ENCODE peak calls at places on chromosome X, in five cellular contexts. T is psoas muscle, N is right lobe of liver, F is bronchial epithelial cell, C is fibroblast of lung. Q is an unnamed sample.

GRCh38 chrX:132622130-132622529 is 133.3 kb upstream of the MBNL3 start:
- DNase-seq in N (no peak), T (no peak), C (peak), F (peak), Q (peak)

GRCh38 chrX:71543316-71543715 is 10.4 kb downstream of the OGT start:
- DNase-seq in T (no peak), N (no peak), F (peak), C (peak), Q (peak)

GRCh38 chrX:19548934-19549333 is 33.6 kb upstream of the MAP3K15 start:
- DNase-seq in C (no peak), N (no peak), T (no peak), F (no peak), Q (no peak)

GRCh38 chrX:24147165-24147564 is 2.4 kb upstream of the ZFX start:
- DNase-seq in N (no peak), T (no peak), C (no peak), F (no peak), Q (no peak)

GRCh38 chrX:131812847-131813825 is 210.0 kb upstream of the STK26 start:
- DNase-seq in N (no peak), T (peak), F (no peak), C (peak), Q (peak)

GRCh38 chrX:7314425-7314824 is 166.5 kb upstream of the PUDP start:
- DNase-seq in N (no peak), T (no peak), C (no peak), F (no peak), Q (no peak)

GRCh38 chrX:9538544-9539045 is 73.7 kb downstream of the TBL1X start:
- DNase-seq in N (peak), C (no peak), F (no peak), T (no peak), Q (no peak)

GRCh38 chrX:128928636-128929035 is 594.7 kb downstream of the SMARCA1 start:
- DNase-seq in T (no peak), C (peak), F (no peak), N (no peak), Q (no peak)

GRCh38 chrX:24189490-24189889 is 40.0 kb downstream of the ZFX start:
- DNase-seq in N (no peak), C (no peak), T (no peak), F (no peak), Q (no peak)

GRCh38 chrX:107541244-107541643 is 87.1 kb upstream of the PRPS1 start:
- DNase-seq in C (peak), T (no peak), F (no peak), N (no peak), Q (peak)

GRCh38 chrX:14673236-14673635 is 143.9 kb downstream of the GLRA2 start:
- DNase-seq in C (peak), T (no peak), N (no peak), F (peak), Q (no peak)

GRCh38 chrX:85243761-85244410 is at the start of the genes SATL1 and ZNF711:
- DNase-seq in T (peak), C (peak), N (peak), F (no peak), Q (no peak)

GRCh38 chrX:67523002-67523711 is 20.7 kb upstream of the AR start:
- DNase-seq in F (no peak), C (no peak), T (no peak), N (peak), Q (no peak)

GRCh38 chrX:119067023-119067739 is 5.6 kb upstream of the CT47C1 start:
- DNase-seq in N (peak), F (peak), C (peak), T (peak), Q (peak)
- TF ChIP-seq CTCF in N (peak), F (peak), C (peak), T (peak), Q (peak)

DNA sequence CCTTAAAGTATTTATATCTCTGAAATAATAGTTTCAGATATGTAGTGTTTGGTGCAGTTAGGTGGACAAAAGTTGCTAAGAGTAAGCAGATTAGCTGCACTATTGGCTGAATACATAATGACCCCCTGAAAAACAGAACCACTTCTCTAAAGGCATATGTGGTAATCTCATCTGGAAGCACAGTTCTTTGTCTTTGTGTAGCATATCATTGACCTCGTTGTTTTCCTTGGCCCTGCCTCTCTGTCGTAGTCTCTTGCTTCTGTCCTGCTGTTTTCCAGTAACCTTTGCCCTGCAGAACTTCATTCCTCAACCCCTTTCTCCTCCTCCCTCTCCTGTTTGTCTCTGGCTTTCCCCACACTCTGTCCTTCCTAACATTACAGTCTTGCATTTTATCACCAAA is 41.4 kb downstream of the JADE3 start:
- DNase-seq in N (peak), C (no peak), F (no peak), T (no peak), Q (no peak)
- H3K4me3 ChIP-seq in N (no peak), C (no peak), F (no peak), T (no peak), Q (no peak)

GRCh38 chrX:88937616-88938015 is 190.6 kb downstream of the CPXCR1 start:
- DNase-seq in T (no peak), N (no peak), F (no peak), C (no peak), Q (no peak)
- TF ChIP-seq CTCF in T (no peak), N (no peak), F (no peak), C (no peak), Q (no peak)

DNA sequence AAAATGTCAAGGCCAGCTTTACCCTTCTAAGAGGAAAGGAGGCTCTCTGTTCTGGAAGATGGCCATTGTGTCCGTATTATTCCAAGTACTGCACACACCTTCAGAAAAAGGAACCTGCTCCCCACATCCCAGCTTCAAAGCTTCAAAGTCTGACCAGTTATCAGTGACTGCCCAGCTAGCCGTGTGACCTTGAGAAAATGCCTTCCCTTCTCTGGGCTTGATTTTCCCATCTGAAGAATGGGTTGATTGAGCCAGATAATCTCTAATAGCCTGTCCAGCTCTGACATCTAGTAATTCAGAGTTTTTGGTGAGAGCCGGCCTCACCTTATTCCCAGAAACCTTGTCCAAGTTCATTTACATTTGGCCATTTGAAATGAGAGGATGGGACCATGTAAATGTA is 3.0 kb downstream of the LONRF3 start:
- DNase-seq in T (no peak), F (no peak), N (no peak), C (no peak), Q (no peak)
- H3K4me3 ChIP-seq in T (peak), F (no peak), N (no peak), C (no peak), Q (no peak)

DNA sequence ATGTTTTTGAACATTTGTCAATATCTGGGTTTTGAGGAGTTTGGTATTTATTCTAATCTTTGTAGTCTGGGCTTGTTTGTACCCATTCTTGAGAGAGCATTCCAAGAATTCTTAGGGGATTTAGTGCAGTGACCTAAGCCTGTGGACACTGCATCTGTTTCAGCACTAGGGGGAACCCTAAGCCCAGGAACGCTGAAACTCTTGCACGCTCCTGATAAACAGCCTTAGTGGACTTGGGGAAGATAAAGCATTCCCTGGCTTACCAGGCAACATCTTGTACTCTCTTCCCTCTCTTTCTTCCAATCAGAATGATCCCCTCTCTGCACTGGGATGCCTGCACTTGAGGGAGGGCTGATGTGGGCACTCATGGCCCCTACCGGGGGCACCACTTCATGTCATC is 654.9 kb upstream of the HTR2C start:
- DNase-seq in C (peak), N (no peak), T (no peak), F (peak), Q (no peak)
- TF ChIP-seq CTCF in C (no peak), N (peak), T (no peak), F (peak), Q (no peak)

GRCh38 chrX:150150081-150150779 is 211.9 kb upstream of the EOLA2 start:
- DNase-seq in F (no peak), T (no peak), N (no peak), C (no peak), Q (no peak)
- H3K4me3 ChIP-seq in F (no peak), T (no peak), N (no peak), C (no peak), Q (no peak)

DNA sequence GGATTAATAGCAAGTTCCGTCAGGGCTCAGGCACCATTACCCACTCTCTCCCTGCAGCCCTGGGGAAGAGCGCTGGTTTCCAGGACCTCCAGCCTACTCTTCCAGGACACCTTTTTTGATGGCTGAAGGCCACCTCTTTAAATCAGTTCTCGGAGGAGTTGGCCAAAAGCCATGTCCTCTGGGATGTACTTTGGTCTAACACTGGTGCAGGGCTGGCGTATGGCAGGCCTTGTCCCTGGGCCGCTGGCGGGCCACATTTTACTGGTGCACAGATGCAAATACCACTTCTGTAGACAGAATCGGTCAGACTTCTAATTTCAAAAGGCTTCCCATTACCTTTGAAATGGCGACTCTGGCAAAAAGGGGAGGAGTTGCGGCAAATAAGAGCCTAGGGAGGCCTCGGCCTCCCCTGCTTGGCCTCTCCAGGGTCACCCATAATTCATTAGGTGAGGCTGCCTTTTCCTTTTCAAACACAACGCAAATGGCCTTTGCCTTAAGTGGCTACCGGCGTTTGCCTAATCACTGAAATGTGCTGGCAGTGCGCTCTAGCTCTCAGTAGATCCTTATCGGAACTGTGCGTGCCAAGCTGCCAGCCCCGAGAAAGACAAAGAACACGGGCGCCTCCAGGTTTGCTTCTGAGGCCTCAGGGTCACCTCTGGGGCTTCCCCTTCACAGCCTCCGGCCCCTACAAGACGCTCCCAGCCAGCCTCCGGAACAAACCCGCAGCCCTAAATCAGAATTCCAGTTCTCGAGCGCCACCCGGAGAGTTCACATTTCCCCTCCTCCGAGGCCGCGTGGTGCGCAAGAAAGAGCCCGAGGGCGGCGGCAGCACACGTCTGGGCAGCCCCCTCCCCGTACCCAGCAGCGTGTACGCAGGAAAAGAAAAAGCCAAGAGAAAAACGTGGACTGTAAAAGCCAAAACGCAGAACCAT is 76.2 kb upstream of the BCOR start:
- DNase-seq in N (peak), T (peak), C (peak), F (no peak), Q (no peak)
- TF ChIP-seq CTCF in N (no peak), T (no peak), C (no peak), F (no peak), Q (no peak)

DNA sequence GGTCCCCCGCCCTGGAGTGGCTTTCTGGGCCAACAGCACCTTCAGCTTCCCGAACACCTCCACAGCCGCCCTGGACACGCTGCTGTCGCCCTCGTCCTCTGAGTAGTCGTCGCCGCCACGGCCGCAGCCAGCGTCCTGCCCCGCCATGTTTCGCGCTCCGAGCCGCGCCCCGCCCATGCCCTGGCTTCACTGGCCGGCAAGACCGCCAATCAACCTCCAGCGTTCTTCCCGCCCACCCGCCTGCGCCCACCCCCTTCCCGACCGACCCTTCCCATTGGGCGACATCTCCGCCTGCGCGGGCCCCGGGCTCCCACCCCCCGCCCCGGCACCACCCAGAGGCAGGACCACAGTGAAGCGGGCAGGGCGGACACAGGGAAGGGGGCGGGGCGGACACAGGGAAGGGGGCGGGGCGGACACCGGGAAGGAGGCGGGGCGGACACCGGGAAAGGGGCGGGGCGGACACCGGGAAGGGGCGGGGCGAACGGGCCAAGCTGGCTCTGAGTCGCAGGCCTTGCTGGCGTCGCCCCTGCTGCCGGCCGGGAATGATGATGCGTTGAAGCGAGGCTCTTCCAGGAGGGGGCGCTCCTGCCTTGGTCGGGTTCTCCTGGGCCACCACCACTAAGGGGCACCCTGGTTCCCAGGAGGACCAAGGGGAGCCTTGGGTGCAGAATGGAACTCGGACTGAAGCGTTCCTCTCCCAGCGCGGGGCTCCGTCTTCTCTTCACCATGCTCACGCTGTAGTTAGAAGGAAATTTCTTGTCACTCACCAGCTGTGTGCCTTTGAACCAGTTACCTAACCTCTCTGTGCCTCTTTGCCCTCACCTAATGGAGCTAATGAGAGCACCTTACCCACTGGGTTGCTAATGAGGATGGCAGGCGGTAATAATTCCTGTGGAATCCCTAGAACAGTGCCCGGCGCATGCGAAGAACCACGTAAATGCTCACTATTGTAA is at the start of gene HAUS7:
- DNase-seq in T (peak), C (peak), F (peak), N (peak), Q (peak)
- H3K4me3 ChIP-seq in T (peak), C (peak), F (peak), N (peak), Q (peak)

Q was measured in foreskin fibroblast.